ENCODE peak calls at places on chromosome 7, in eight cellular contexts. One of them, this sample, is unnamed.

GRCh38 chr7:29998489-29998888 is 8.9 kb upstream of the SCRN1 start:
- DNase-seq in body of pancreas: no peak
- DNase-seq in cardiac muscle cell: no peak
- DNase-seq in Calu3: no peak
- DNase-seq in GM12865: no peak
- DNase-seq in WERI-Rb-1: no peak
- DNase-seq in fibroblast of lung: no peak
- DNase-seq in tibial nerve: no peak
- DNase-seq in this sample: no peak

GRCh38 chr7:122544463-122544862 is 154.5 kb downstream of the RNF133 start:
- DNase-seq in body of pancreas: no peak
- DNase-seq in GM12865: peak
- DNase-seq in cardiac muscle cell: no peak
- DNase-seq in WERI-Rb-1: no peak
- DNase-seq in tibial nerve: no peak
- DNase-seq in fibroblast of lung: no peak
- DNase-seq in Calu3: no peak
- DNase-seq in this sample: no peak

GRCh38 chr7:2197436-2198155 is 35.1 kb downstream of the MAD1L1 start:
- DNase-seq in tibial nerve: no peak
- DNase-seq in WERI-Rb-1: no peak
- DNase-seq in cardiac muscle cell: no peak
- DNase-seq in Calu3: no peak
- DNase-seq in fibroblast of lung: no peak
- DNase-seq in body of pancreas: no peak
- DNase-seq in GM12865: no peak
- DNase-seq in this sample: no peak

GRCh38 chr7:25952277-25953057 is 199.5 kb upstream of the NFE2L3 start:
- DNase-seq in GM12865: no peak
- DNase-seq in Calu3: peak
- DNase-seq in WERI-Rb-1: peak
- DNase-seq in cardiac muscle cell: no peak
- DNase-seq in body of pancreas: peak
- DNase-seq in fibroblast of lung: no peak
- DNase-seq in tibial nerve: no peak
- DNase-seq in this sample: no peak

GRCh38 chr7:95028683-95029082 is 121.3 kb downstream of the PPP1R9A start:
- DNase-seq in Calu3: peak
- DNase-seq in WERI-Rb-1: no peak
- DNase-seq in tibial nerve: no peak
- DNase-seq in fibroblast of lung: no peak
- DNase-seq in body of pancreas: no peak
- DNase-seq in cardiac muscle cell: peak
- DNase-seq in GM12865: no peak
- DNase-seq in this sample: no peak

GRCh38 chr7:114977277-114977676 is 55.4 kb downstream of the MDFIC start:
- DNase-seq in Calu3: no peak
- DNase-seq in WERI-Rb-1: no peak
- DNase-seq in GM12865: no peak
- DNase-seq in cardiac muscle cell: no peak
- DNase-seq in fibroblast of lung: no peak
- DNase-seq in tibial nerve: no peak
- DNase-seq in body of pancreas: no peak
- DNase-seq in this sample: no peak

GRCh38 chr7:106110885-106111670 is 1.0 kb downstream of the SYPL1 start:
- DNase-seq in body of pancreas: no peak
- DNase-seq in fibroblast of lung: peak
- DNase-seq in GM12865: peak
- DNase-seq in tibial nerve: no peak
- DNase-seq in Calu3: no peak
- DNase-seq in cardiac muscle cell: peak
- DNase-seq in WERI-Rb-1: no peak
- DNase-seq in this sample: no peak

GRCh38 chr7:19752045-19752444 is 21.4 kb downstream of the TMEM196 start:
- DNase-seq in tibial nerve: no peak
- DNase-seq in fibroblast of lung: no peak
- DNase-seq in GM12865: peak
- DNase-seq in Calu3: no peak
- DNase-seq in cardiac muscle cell: no peak
- DNase-seq in WERI-Rb-1: no peak
- DNase-seq in body of pancreas: no peak
- DNase-seq in this sample: no peak

GRCh38 chr7:45177801-45178200 is 20.2 kb downstream of the RAMP3 start:
- DNase-seq in WERI-Rb-1: no peak
- DNase-seq in Calu3: no peak
- DNase-seq in tibial nerve: no peak
- DNase-seq in GM12865: no peak
- DNase-seq in fibroblast of lung: no peak
- DNase-seq in cardiac muscle cell: no peak
- DNase-seq in body of pancreas: no peak
- DNase-seq in this sample: peak

DNA sequence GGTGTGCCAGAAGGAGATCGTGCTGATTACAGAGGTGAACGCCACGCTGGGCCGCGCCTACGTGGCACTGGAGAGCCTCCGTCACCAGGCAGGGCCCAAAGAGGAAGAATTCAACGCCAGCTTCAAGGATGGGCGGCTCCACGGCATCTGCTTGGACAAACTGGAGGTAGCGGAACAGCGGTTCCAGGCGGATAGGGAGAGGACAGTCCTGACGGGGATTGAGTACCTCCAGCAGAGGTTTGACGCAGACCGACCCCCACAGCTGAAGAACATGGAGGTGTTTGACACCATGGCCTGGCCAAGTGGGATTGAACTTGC is 12.1 kb upstream of the ATP6V0E2 start:
- DNase-seq in body of pancreas: no peak
- DNase-seq in cardiac muscle cell: no peak
- DNase-seq in Calu3: no peak
- DNase-seq in GM12865: no peak
- DNase-seq in tibial nerve: no peak
- DNase-seq in fibroblast of lung: no peak
- DNase-seq in WERI-Rb-1: no peak
- DNase-seq in this sample: no peak
- TF ChIP-seq CTCF in body of pancreas: no peak
- TF ChIP-seq CTCF in cardiac muscle cell: no peak
- TF ChIP-seq CTCF in Calu3: no peak
- TF ChIP-seq CTCF in GM12865: no peak
- TF ChIP-seq CTCF in tibial nerve: no peak
- TF ChIP-seq CTCF in fibroblast of lung: no peak
- TF ChIP-seq CTCF in WERI-Rb-1: no peak
- TF ChIP-seq CTCF in this sample: no peak

GRCh38 chr7:140479062-140479738 is at the start of gene MKRN1:
- DNase-seq in tibial nerve: peak
- DNase-seq in fibroblast of lung: peak
- DNase-seq in GM12865: peak
- DNase-seq in body of pancreas: peak
- DNase-seq in cardiac muscle cell: peak
- DNase-seq in Calu3: peak
- DNase-seq in WERI-Rb-1: peak
- DNase-seq in this sample: peak

GRCh38 chr7:140476698-140477261 is 2.5 kb downstream of the MKRN1 start:
- DNase-seq in Calu3: no peak
- DNase-seq in body of pancreas: no peak
- DNase-seq in fibroblast of lung: no peak
- DNase-seq in cardiac muscle cell: no peak
- DNase-seq in GM12865: no peak
- DNase-seq in tibial nerve: no peak
- DNase-seq in WERI-Rb-1: no peak
- DNase-seq in this sample: no peak

GRCh38 chr7:140479739-140480084 is 407 bp upstream of the MKRN1 start:
- DNase-seq in cardiac muscle cell: no peak
- DNase-seq in GM12865: no peak
- DNase-seq in WERI-Rb-1: no peak
- DNase-seq in body of pancreas: no peak
- DNase-seq in tibial nerve: no peak
- DNase-seq in fibroblast of lung: no peak
- DNase-seq in Calu3: no peak
- DNase-seq in this sample: no peak

GRCh38 chr7:140478361-140479061 is 794 bp downstream of the MKRN1 start:
- DNase-seq in GM12865: peak
- DNase-seq in body of pancreas: no peak
- DNase-seq in Calu3: peak
- DNase-seq in tibial nerve: no peak
- DNase-seq in cardiac muscle cell: peak
- DNase-seq in WERI-Rb-1: peak
- DNase-seq in fibroblast of lung: peak
- DNase-seq in this sample: peak

GRCh38 chr7:140475747-140476333 is 3.5 kb downstream of the MKRN1 start:
- DNase-seq in GM12865: peak
- DNase-seq in body of pancreas: peak
- DNase-seq in tibial nerve: no peak
- DNase-seq in WERI-Rb-1: peak
- DNase-seq in Calu3: peak
- DNase-seq in cardiac muscle cell: peak
- DNase-seq in fibroblast of lung: peak
- DNase-seq in this sample: no peak
- TF ChIP-seq CTCF in GM12865: peak
- TF ChIP-seq CTCF in body of pancreas: peak
- TF ChIP-seq CTCF in tibial nerve: peak
- TF ChIP-seq CTCF in WERI-Rb-1: peak
- TF ChIP-seq CTCF in Calu3: peak
- TF ChIP-seq CTCF in cardiac muscle cell: peak
- TF ChIP-seq CTCF in fibroblast of lung: peak
- TF ChIP-seq CTCF in this sample: peak

DNA sequence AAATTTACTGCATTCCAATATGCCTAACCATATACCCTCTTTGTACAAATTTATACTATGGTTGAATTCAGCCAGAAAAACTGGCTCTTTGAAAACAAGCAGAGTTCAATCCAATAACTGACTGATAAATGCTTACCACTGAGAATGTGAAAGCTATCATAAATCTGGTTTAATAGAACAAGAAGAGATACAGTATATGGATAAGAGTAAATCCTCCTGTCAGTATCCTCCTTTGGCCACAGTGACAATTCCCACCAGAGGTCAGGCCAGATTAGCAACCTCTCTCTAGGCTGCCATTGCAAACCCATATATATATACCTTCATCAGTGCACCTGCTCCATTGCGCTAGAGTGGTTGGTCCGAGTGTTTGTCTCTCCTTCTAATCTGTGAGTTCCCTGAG is 647.2 kb downstream of the GRM8 start:
- DNase-seq in Calu3: no peak
- DNase-seq in tibial nerve: no peak
- DNase-seq in WERI-Rb-1: peak
- DNase-seq in fibroblast of lung: no peak
- DNase-seq in cardiac muscle cell: no peak
- DNase-seq in body of pancreas: no peak
- DNase-seq in GM12865: no peak
- DNase-seq in this sample: no peak
- TF ChIP-seq CTCF in Calu3: no peak
- TF ChIP-seq CTCF in tibial nerve: no peak
- TF ChIP-seq CTCF in WERI-Rb-1: no peak
- TF ChIP-seq CTCF in fibroblast of lung: no peak
- TF ChIP-seq CTCF in cardiac muscle cell: no peak
- TF ChIP-seq CTCF in body of pancreas: no peak
- TF ChIP-seq CTCF in GM12865: no peak
- TF ChIP-seq CTCF in this sample: no peak

GRCh38 chr7:80659120-80660055 is 20.9 kb downstream of the CD36 start:
- DNase-seq in body of pancreas: no peak
- DNase-seq in WERI-Rb-1: no peak
- DNase-seq in Calu3: no peak
- DNase-seq in fibroblast of lung: peak
- DNase-seq in tibial nerve: no peak
- DNase-seq in GM12865: no peak
- DNase-seq in cardiac muscle cell: peak
- DNase-seq in this sample: no peak

GRCh38 chr7:80665526-80665925 is 27.1 kb downstream of the CD36 start:
- DNase-seq in GM12865: no peak
- DNase-seq in tibial nerve: no peak
- DNase-seq in body of pancreas: no peak
- DNase-seq in Calu3: no peak
- DNase-seq in WERI-Rb-1: no peak
- DNase-seq in fibroblast of lung: no peak
- DNase-seq in cardiac muscle cell: no peak
- DNase-seq in this sample: no peak

GRCh38 chr7:80660939-80661338 is 22.5 kb downstream of the CD36 start:
- DNase-seq in WERI-Rb-1: no peak
- DNase-seq in body of pancreas: no peak
- DNase-seq in Calu3: no peak
- DNase-seq in tibial nerve: no peak
- DNase-seq in fibroblast of lung: no peak
- DNase-seq in GM12865: no peak
- DNase-seq in cardiac muscle cell: no peak
- DNase-seq in this sample: no peak

GRCh38 chr7:80662252-80662651 is 23.8 kb downstream of the CD36 start:
- DNase-seq in fibroblast of lung: no peak
- DNase-seq in tibial nerve: no peak
- DNase-seq in Calu3: no peak
- DNase-seq in GM12865: no peak
- DNase-seq in WERI-Rb-1: no peak
- DNase-seq in body of pancreas: no peak
- DNase-seq in cardiac muscle cell: no peak
- DNase-seq in this sample: no peak

GRCh38 chr7:80661729-80662128 is 23.3 kb downstream of the CD36 start:
- DNase-seq in cardiac muscle cell: no peak
- DNase-seq in WERI-Rb-1: no peak
- DNase-seq in body of pancreas: no peak
- DNase-seq in tibial nerve: no peak
- DNase-seq in fibroblast of lung: no peak
- DNase-seq in GM12865: no peak
- DNase-seq in Calu3: no peak
- DNase-seq in this sample: no peak
- TF ChIP-seq CTCF in cardiac muscle cell: peak
- TF ChIP-seq CTCF in WERI-Rb-1: no peak
- TF ChIP-seq CTCF in body of pancreas: no peak
- TF ChIP-seq CTCF in tibial nerve: no peak
- TF ChIP-seq CTCF in fibroblast of lung: no peak
- TF ChIP-seq CTCF in GM12865: no peak
- TF ChIP-seq CTCF in Calu3: no peak
- TF ChIP-seq CTCF in this sample: peak

GRCh38 chr7:5528071-5528814 is 104.6 kb upstream of the TNRC18 start:
- DNase-seq in cardiac muscle cell: peak
- DNase-seq in GM12865: peak
- DNase-seq in Calu3: peak
- DNase-seq in WERI-Rb-1: no peak
- DNase-seq in tibial nerve: no peak
- DNase-seq in body of pancreas: peak
- DNase-seq in fibroblast of lung: no peak
- DNase-seq in this sample: no peak

GRCh38 chr7:5523052-5523711 is 99.5 kb upstream of the TNRC18 start:
- DNase-seq in body of pancreas: no peak
- DNase-seq in Calu3: peak
- DNase-seq in WERI-Rb-1: no peak
- DNase-seq in GM12865: peak
- DNase-seq in fibroblast of lung: peak
- DNase-seq in tibial nerve: no peak
- DNase-seq in cardiac muscle cell: peak
- DNase-seq in this sample: no peak

GRCh38 chr7:5525271-5526189 is 101.9 kb upstream of the TNRC18 start:
- DNase-seq in WERI-Rb-1: no peak
- DNase-seq in Calu3: peak
- DNase-seq in tibial nerve: no peak
- DNase-seq in fibroblast of lung: peak
- DNase-seq in cardiac muscle cell: peak
- DNase-seq in body of pancreas: no peak
- DNase-seq in GM12865: peak
- DNase-seq in this sample: no peak

GRCh38 chr7:5528815-5529442 is 105.3 kb upstream of the TNRC18 start:
- DNase-seq in tibial nerve: no peak
- DNase-seq in WERI-Rb-1: no peak
- DNase-seq in cardiac muscle cell: no peak
- DNase-seq in fibroblast of lung: peak
- DNase-seq in GM12865: no peak
- DNase-seq in Calu3: no peak
- DNase-seq in body of pancreas: no peak
- DNase-seq in this sample: no peak

GRCh38 chr7:5526190-5527037 is 102.8 kb upstream of the TNRC18 start:
- DNase-seq in fibroblast of lung: no peak
- DNase-seq in Calu3: peak
- DNase-seq in GM12865: no peak
- DNase-seq in WERI-Rb-1: no peak
- DNase-seq in cardiac muscle cell: peak
- DNase-seq in body of pancreas: peak
- DNase-seq in tibial nerve: no peak
- DNase-seq in this sample: no peak
- TF ChIP-seq CTCF in fibroblast of lung: no peak
- TF ChIP-seq CTCF in Calu3: no peak
- TF ChIP-seq CTCF in GM12865: peak
- TF ChIP-seq CTCF in WERI-Rb-1: no peak
- TF ChIP-seq CTCF in cardiac muscle cell: no peak
- TF ChIP-seq CTCF in body of pancreas: no peak
- TF ChIP-seq CTCF in tibial nerve: no peak
- TF ChIP-seq CTCF in this sample: peak

This sample was measured in CD14-positive monocyte.